ENCODE peak calls at places on chromosomes 2 and 18, in five cellular contexts. P is uterus; Q is CD8-positive, alpha-beta T cell; D is cardiac muscle cell; W is ovary. E is an unnamed sample. For H3K36me3 and H3K9me3, the result is how much of the 10 kb centered on the place peaks cover.

GRCh38 chr2:121151311-121152109 is 133.5 kb downstream of the TFCP2L1 start:
- DNase-seq in P (no peak), Q (no peak), D (no peak), W (no peak), E (no peak)

GRCh38 chr2:174577967-174578589 is 19.5 kb downstream of the WIPF1 start:
- DNase-seq in P (no peak), Q (peak), D (peak), W (no peak), E (peak)

GRCh38 chr2:38771632-38772031 is 6.4 kb upstream of the GEMIN6 start:
- DNase-seq in P (no peak), Q (no peak), D (no peak), W (no peak), E (no peak)

GRCh38 chr2:164992818-164993217 is 37.5 kb upstream of the SLC38A11 start:
- DNase-seq in P (no peak), Q (peak), D (peak), W (peak), E (peak)

GRCh38 chr2:71129114-71129890 is 727 bp downstream of the MCEE start:
- DNase-seq in P (no peak), Q (no peak), D (no peak), W (no peak), E (no peak)

GRCh38 chr2:121810959-121811853 is 55.8 kb downstream of the TSN start:
- DNase-seq in P (peak), Q (no peak), D (peak), W (peak), E (peak)

GRCh38 chr2:190649798-190650390 is 1.0 kb downstream of the NAB1 start:
- DNase-seq in P (no peak), Q (no peak), D (peak), W (no peak), E (no peak)

GRCh38 chr18:13395577-13395976 is 177.0 kb downstream of the LDLRAD4 start:
- DNase-seq in P (no peak), Q (no peak), D (no peak), W (no peak), E (no peak)

GRCh38 chr2:16051046-16051489 is 110.7 kb downstream of the MYCN start:
- DNase-seq in P (no peak), Q (no peak), D (no peak), W (no peak), E (peak)

GRCh38 chr18:31050635-31051034 is 8.1 kb upstream of the DSC3 start:
- DNase-seq in P (no peak), Q (no peak), D (no peak), W (no peak), E (no peak)

GRCh38 chr18:51192026-51192425 is 5.5 kb downstream of the MEX3C start:
- DNase-seq in P (no peak), Q (no peak), D (no peak), W (no peak), E (no peak)

GRCh38 chr18:51191139-51191717 is 6.3 kb downstream of the MEX3C start:
- DNase-seq in P (no peak), Q (peak), D (no peak), W (no peak), E (no peak)

GRCh38 chr18:51188024-51188701 is 9.3 kb downstream of the MEX3C start:
- DNase-seq in P (no peak), Q (no peak), D (no peak), W (no peak), E (no peak)

GRCh38 chr18:51193621-51194287 is 3.7 kb downstream of the MEX3C start:
- DNase-seq in P (no peak), Q (no peak), D (no peak), W (no peak), E (no peak)

DNA sequence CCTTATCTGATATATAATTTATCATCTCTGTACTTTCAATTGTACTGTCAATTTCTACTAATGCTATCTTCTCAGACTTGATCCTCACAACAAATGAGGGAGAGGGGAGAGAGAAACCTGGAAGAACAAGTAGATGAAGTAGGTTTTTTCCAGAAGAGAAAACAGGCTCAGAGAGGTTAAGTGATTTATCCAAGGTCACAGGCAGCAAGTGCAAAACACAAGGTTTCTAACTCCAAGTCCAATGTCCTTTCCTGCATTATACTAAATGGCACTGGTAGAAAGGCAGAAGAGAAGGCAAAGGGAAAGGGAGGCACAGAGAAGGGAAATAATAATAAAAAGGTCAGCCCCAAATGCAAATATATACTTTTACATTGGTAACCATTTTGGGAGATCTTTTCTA is 7.5 kb downstream of the MEX3C start:
- DNase-seq in P (no peak), Q (no peak), D (no peak), W (no peak), E (no peak)
- H3K36me3 ChIP-seq in P (under half), Q (under half), D (under half), W (under half), E (under half)

DNA sequence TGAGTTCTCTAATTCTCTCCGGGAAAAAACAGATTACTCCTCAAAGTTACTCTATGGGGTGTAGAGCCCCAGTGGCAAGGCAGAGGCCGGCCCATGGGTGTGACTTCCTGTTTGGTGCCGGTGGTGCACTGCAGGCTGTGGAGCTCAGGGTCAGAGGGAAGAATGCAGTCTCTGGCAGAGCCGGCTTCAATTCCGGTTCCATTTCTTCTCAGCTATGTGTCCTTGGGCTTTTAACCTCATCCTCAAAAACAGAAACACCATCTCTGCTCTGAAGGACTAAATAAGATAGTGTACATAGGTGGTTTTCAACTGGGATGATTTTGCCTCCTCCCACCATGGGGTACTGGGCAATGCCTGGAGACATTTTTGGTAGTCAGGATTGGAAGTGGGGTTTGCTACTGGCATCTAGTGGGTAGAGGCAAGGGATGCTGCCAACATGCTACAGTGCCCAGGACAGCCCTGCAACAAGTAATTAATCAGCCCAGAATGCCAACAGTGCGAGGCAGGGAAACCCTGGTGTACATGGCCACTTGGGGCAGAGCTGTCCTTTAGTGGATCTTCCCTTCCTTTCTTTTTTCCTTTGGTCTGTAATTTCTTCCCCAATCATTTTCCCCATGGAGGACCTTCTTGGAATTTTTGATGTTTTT is 81.2 kb downstream of the INSIG2 start:
- DNase-seq in P (no peak), Q (no peak), D (no peak), W (no peak), E (no peak)
- TF ChIP-seq CTCF in P (no peak), Q (no peak), D (no peak), W (no peak), E (no peak)

GRCh38 chr2:31693882-31694281 is 113.1 kb upstream of the SRD5A2 start:
- DNase-seq in P (no peak), Q (no peak), D (peak), W (no peak), E (no peak)

GRCh38 chr2:31694444-31694843 is 113.7 kb upstream of the SRD5A2 start:
- DNase-seq in P (no peak), Q (no peak), D (no peak), W (no peak), E (no peak)

DNA sequence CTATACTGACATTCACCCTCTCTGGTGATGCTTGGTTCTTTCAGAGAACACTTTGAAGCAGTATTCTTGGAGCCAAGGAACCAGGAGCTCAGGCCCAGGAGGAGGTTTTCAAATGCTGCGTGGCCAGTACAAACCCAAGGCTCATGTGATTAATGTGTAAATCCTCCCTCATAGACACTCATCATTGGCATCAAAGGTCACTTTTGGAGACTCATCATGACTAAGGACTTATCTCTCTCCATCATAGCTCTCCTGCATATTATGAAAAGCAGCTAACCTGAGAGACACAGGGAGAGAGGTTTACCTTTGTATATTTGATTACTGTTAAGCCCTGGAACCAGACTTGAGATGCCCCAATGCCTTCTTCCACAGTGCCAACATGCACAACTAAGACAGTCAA is 115.3 kb upstream of the SRD5A2 start:
- DNase-seq in P (no peak), Q (no peak), D (no peak), W (no peak), E (no peak)
- H3K9me3 ChIP-seq in P (under half), Q (under half), D (under half), W (under half), E (under half)

DNA sequence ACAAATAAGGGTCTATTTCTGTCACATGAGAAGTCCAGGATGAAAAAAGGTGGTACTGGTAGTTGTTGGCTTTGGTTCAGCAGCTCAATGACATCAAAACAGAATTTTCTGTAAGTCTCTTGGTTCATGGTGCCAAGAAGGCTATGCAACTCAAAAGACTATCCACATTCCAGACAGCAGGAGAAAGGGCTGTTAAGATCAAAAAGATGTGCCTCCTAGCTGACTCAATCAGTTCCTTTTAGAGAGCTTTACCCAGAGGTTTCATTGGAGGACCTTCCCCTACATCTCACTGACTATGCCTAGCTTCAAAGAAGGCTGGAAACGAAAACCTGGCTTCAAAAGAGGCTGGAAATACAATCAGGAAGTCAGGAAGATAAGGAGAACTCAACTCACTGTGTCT is 98.0 kb downstream of the DYM start:
- DNase-seq in P (no peak), Q (no peak), D (no peak), W (no peak), E (no peak)
- H3K36me3 ChIP-seq in P (under half), Q (under half), D (under half), W (under half), E (under half)

GRCh38 chr2:85327757-85328617 is at the start of gene TGOLN2:
- DNase-seq in P (peak), Q (peak), D (peak), W (peak), E (peak)
- TF ChIP-seq CTCF in P (peak), Q (no peak), D (no peak), W (peak), E (no peak)

E was measured in BE2C.